ENCODE peak calls at places on chromosomes 7 and 10, in six cellular contexts. One of them, this sample, is unnamed.
A peak's percentile ranks its signal among the peaks of the same experiment; 100 is the strongest.

GRCh38 chr10:36676321-36677169 is 448.9 kb upstream of the ANKRD30A start:
- DNase-seq in endodermal cell: no peak
- DNase-seq in neural progenitor cell: no peak
- DNase-seq in neuronal stem cell: no peak
- DNase-seq in endothelial cell of umbilical vein: no peak
- DNase-seq in Karpas-422: peak; percentile 51
- DNase-seq in this sample: no peak

GRCh38 chr7:144513332-144513731 is 109.8 kb upstream of the NOBOX start:
- DNase-seq in endodermal cell: no peak
- DNase-seq in neural progenitor cell: peak; percentile 59
- DNase-seq in neuronal stem cell: peak; percentile 23
- DNase-seq in endothelial cell of umbilical vein: peak; percentile 65
- DNase-seq in Karpas-422: peak; percentile 49
- DNase-seq in this sample: no peak

GRCh38 chr10:72243822-72244437 is 27.9 kb upstream of the ASCC1 start:
- DNase-seq in endodermal cell: no peak
- DNase-seq in neural progenitor cell: no peak
- DNase-seq in neuronal stem cell: no peak
- DNase-seq in endothelial cell of umbilical vein: peak; percentile 48
- DNase-seq in Karpas-422: no peak
- DNase-seq in this sample: no peak

GRCh38 chr10:97780991-97781540 is 9.3 kb upstream of the SFRP5 start:
- DNase-seq in endodermal cell: no peak
- DNase-seq in neural progenitor cell: no peak
- DNase-seq in neuronal stem cell: no peak
- DNase-seq in endothelial cell of umbilical vein: no peak
- DNase-seq in Karpas-422: no peak
- DNase-seq in this sample: peak; percentile 82

GRCh38 chr10:110827872-110828271 is 43.9 kb upstream of the PDCD4 start:
- DNase-seq in endodermal cell: no peak
- DNase-seq in neural progenitor cell: no peak
- DNase-seq in neuronal stem cell: no peak
- DNase-seq in endothelial cell of umbilical vein: no peak
- DNase-seq in Karpas-422: no peak
- DNase-seq in this sample: no peak

GRCh38 chr7:22582860-22583640 is 83.1 kb upstream of the STEAP1B start:
- DNase-seq in endodermal cell: peak; percentile 72
- DNase-seq in neural progenitor cell: peak; percentile 32
- DNase-seq in neuronal stem cell: no peak
- DNase-seq in endothelial cell of umbilical vein: peak; percentile 91
- DNase-seq in Karpas-422: no peak
- DNase-seq in this sample: no peak

GRCh38 chr10:86061301-86061873 is 305.2 kb downstream of the GRID1 start:
- DNase-seq in endodermal cell: no peak
- DNase-seq in neural progenitor cell: no peak
- DNase-seq in neuronal stem cell: no peak
- DNase-seq in endothelial cell of umbilical vein: no peak
- DNase-seq in Karpas-422: no peak
- DNase-seq in this sample: no peak

GRCh38 chr10:18647945-18648344 is 3.4 kb downstream of the NSUN6 start:
- DNase-seq in endodermal cell: no peak
- DNase-seq in neural progenitor cell: no peak
- DNase-seq in neuronal stem cell: no peak
- DNase-seq in endothelial cell of umbilical vein: no peak
- DNase-seq in Karpas-422: no peak
- DNase-seq in this sample: no peak

GRCh38 chr7:26180792-26181198 is 19.8 kb downstream of the HNRNPA2B1 start:
- DNase-seq in endodermal cell: no peak
- DNase-seq in neural progenitor cell: no peak
- DNase-seq in neuronal stem cell: no peak
- DNase-seq in endothelial cell of umbilical vein: no peak
- DNase-seq in Karpas-422: peak; percentile 48
- DNase-seq in this sample: no peak

GRCh38 chr7:99693427-99694200 is 13.8 kb upstream of the CYP3A5 start:
- DNase-seq in endodermal cell: peak; percentile 91
- DNase-seq in neural progenitor cell: peak; percentile 82
- DNase-seq in neuronal stem cell: peak; percentile 32
- DNase-seq in endothelial cell of umbilical vein: no peak
- DNase-seq in Karpas-422: no peak
- DNase-seq in this sample: no peak

GRCh38 chr7:81111781-81112540 is 193.1 kb upstream of the SEMA3C start:
- DNase-seq in endodermal cell: no peak
- DNase-seq in neural progenitor cell: no peak
- DNase-seq in neuronal stem cell: no peak
- DNase-seq in endothelial cell of umbilical vein: peak; percentile 51
- DNase-seq in Karpas-422: no peak
- DNase-seq in this sample: no peak

GRCh38 chr7:2482725-2483451 is 6.7 kb upstream of the GRIFIN start:
- DNase-seq in endodermal cell: peak; percentile 51
- DNase-seq in neural progenitor cell: no peak
- DNase-seq in neuronal stem cell: no peak
- DNase-seq in endothelial cell of umbilical vein: no peak
- DNase-seq in Karpas-422: peak; percentile 52
- DNase-seq in this sample: no peak

GRCh38 chr7:266851-267840 is 22.8 kb upstream of the FOXL3 start:
- DNase-seq in endodermal cell: peak; percentile 80
- DNase-seq in neural progenitor cell: peak; percentile 18
- DNase-seq in neuronal stem cell: no peak
- DNase-seq in endothelial cell of umbilical vein: no peak
- DNase-seq in Karpas-422: no peak
- DNase-seq in this sample: peak; percentile 80

GRCh38 chr7:149071182-149071635 is 19.3 kb downstream of the ZNF786 start:
- DNase-seq in endodermal cell: no peak
- DNase-seq in neural progenitor cell: no peak
- DNase-seq in neuronal stem cell: no peak
- DNase-seq in endothelial cell of umbilical vein: no peak
- DNase-seq in Karpas-422: no peak
- DNase-seq in this sample: no peak

GRCh38 chr7:55127135-55127551 is 108.3 kb downstream of the EGFR start:
- DNase-seq in endodermal cell: no peak
- DNase-seq in neural progenitor cell: no peak
- DNase-seq in neuronal stem cell: no peak
- DNase-seq in endothelial cell of umbilical vein: no peak
- DNase-seq in Karpas-422: no peak
- DNase-seq in this sample: no peak

GRCh38 chr7:55129409-55130078 is 110.7 kb downstream of the EGFR start:
- DNase-seq in endodermal cell: no peak
- DNase-seq in neural progenitor cell: no peak
- DNase-seq in neuronal stem cell: no peak
- DNase-seq in endothelial cell of umbilical vein: no peak
- DNase-seq in Karpas-422: no peak
- DNase-seq in this sample: no peak

GRCh38 chr7:55130079-55130476 is 111.3 kb downstream of the EGFR start:
- DNase-seq in endodermal cell: no peak
- DNase-seq in neural progenitor cell: peak; percentile 34
- DNase-seq in neuronal stem cell: no peak
- DNase-seq in endothelial cell of umbilical vein: no peak
- DNase-seq in Karpas-422: no peak
- DNase-seq in this sample: no peak

GRCh38 chr7:55127622-55128081 is 108.8 kb downstream of the EGFR start:
- DNase-seq in endodermal cell: no peak
- DNase-seq in neural progenitor cell: no peak
- DNase-seq in neuronal stem cell: no peak
- DNase-seq in endothelial cell of umbilical vein: peak; percentile 97
- DNase-seq in Karpas-422: no peak
- DNase-seq in this sample: no peak

GRCh38 chr7:55128693-55129394 is 110.0 kb downstream of the EGFR start:
- DNase-seq in endodermal cell: no peak
- DNase-seq in neural progenitor cell: peak; percentile 31
- DNase-seq in neuronal stem cell: no peak
- DNase-seq in endothelial cell of umbilical vein: no peak
- DNase-seq in Karpas-422: no peak
- DNase-seq in this sample: peak; percentile 79
- H3K9ac ChIP-seq in endodermal cell: no peak overlapping the region
- H3K9ac ChIP-seq in neural progenitor cell: no peak overlapping the region
- H3K9ac ChIP-seq in neuronal stem cell: no peak overlapping the region
- H3K9ac ChIP-seq in endothelial cell of umbilical vein: no peak overlapping the region
- H3K9ac ChIP-seq in Karpas-422: no peak overlapping the region
- H3K9ac ChIP-seq in this sample: no peak overlapping the region

GRCh38 chr10:47296941-47297340 is 3.1 kb upstream of the GDF10 start:
- DNase-seq in endodermal cell: no peak
- DNase-seq in neural progenitor cell: no peak
- DNase-seq in neuronal stem cell: no peak
- DNase-seq in endothelial cell of umbilical vein: no peak
- DNase-seq in Karpas-422: no peak
- DNase-seq in this sample: no peak

GRCh38 chr10:47298730-47299129 is 1.3 kb upstream of the GDF10 start:
- DNase-seq in endodermal cell: no peak
- DNase-seq in neural progenitor cell: no peak
- DNase-seq in neuronal stem cell: no peak
- DNase-seq in endothelial cell of umbilical vein: no peak
- DNase-seq in Karpas-422: no peak
- DNase-seq in this sample: no peak

GRCh38 chr10:47296111-47296894 is 3.7 kb upstream of the GDF10 start:
- DNase-seq in endodermal cell: peak; percentile 29
- DNase-seq in neural progenitor cell: no peak
- DNase-seq in neuronal stem cell: no peak
- DNase-seq in endothelial cell of umbilical vein: no peak
- DNase-seq in Karpas-422: no peak
- DNase-seq in this sample: no peak

GRCh38 chr10:47299611-47299988 is 397 bp upstream of the GDF10 start:
- DNase-seq in endodermal cell: no peak
- DNase-seq in neural progenitor cell: no peak
- DNase-seq in neuronal stem cell: no peak
- DNase-seq in endothelial cell of umbilical vein: no peak
- DNase-seq in Karpas-422: no peak
- DNase-seq in this sample: no peak

GRCh38 chr10:47297796-47298540 is 2.0 kb upstream of the GDF10 start:
- DNase-seq in endodermal cell: no peak
- DNase-seq in neural progenitor cell: peak; percentile 61
- DNase-seq in neuronal stem cell: no peak
- DNase-seq in endothelial cell of umbilical vein: no peak
- DNase-seq in Karpas-422: no peak
- DNase-seq in this sample: no peak
- H3K27ac ChIP-seq in endodermal cell: no peak overlapping the region
- H3K27ac ChIP-seq in neural progenitor cell: peak overlapping the region; percentile 51
- H3K27ac ChIP-seq in neuronal stem cell: peak overlapping the region; percentile 20
- H3K27ac ChIP-seq in endothelial cell of umbilical vein: no peak overlapping the region
- H3K27ac ChIP-seq in Karpas-422: no peak overlapping the region
- H3K27ac ChIP-seq in this sample: no peak overlapping the region

GRCh38 chr7:31372538-31372937 is 32.0 kb upstream of the NEUROD6 start:
- DNase-seq in endodermal cell: no peak
- DNase-seq in neural progenitor cell: no peak
- DNase-seq in neuronal stem cell: no peak
- DNase-seq in endothelial cell of umbilical vein: no peak
- DNase-seq in Karpas-422: no peak
- DNase-seq in this sample: no peak

GRCh38 chr7:31370610-31371009 is 30.1 kb upstream of the NEUROD6 start:
- DNase-seq in endodermal cell: peak; percentile 73
- DNase-seq in neural progenitor cell: no peak
- DNase-seq in neuronal stem cell: no peak
- DNase-seq in endothelial cell of umbilical vein: no peak
- DNase-seq in Karpas-422: no peak
- DNase-seq in this sample: no peak

GRCh38 chr7:31373337-31374289 is 33.1 kb upstream of the NEUROD6 start:
- DNase-seq in endodermal cell: peak; percentile 93
- DNase-seq in neural progenitor cell: peak; percentile 82
- DNase-seq in neuronal stem cell: peak; percentile 63
- DNase-seq in endothelial cell of umbilical vein: peak; percentile 24
- DNase-seq in Karpas-422: peak; percentile 85
- DNase-seq in this sample: no peak

GRCh38 chr7:31368620-31369019 is 28.1 kb upstream of the NEUROD6 start:
- DNase-seq in endodermal cell: no peak
- DNase-seq in neural progenitor cell: no peak
- DNase-seq in neuronal stem cell: no peak
- DNase-seq in endothelial cell of umbilical vein: no peak
- DNase-seq in Karpas-422: no peak
- DNase-seq in this sample: no peak

GRCh38 chr7:31371621-31372020 is 31.1 kb upstream of the NEUROD6 start:
- DNase-seq in endodermal cell: peak; percentile 65
- DNase-seq in neural progenitor cell: no peak
- DNase-seq in neuronal stem cell: no peak
- DNase-seq in endothelial cell of umbilical vein: no peak
- DNase-seq in Karpas-422: no peak
- DNase-seq in this sample: no peak
- H3K9ac ChIP-seq in endodermal cell: no peak overlapping the region
- H3K9ac ChIP-seq in neural progenitor cell: no peak overlapping the region
- H3K9ac ChIP-seq in neuronal stem cell: no peak overlapping the region
- H3K9ac ChIP-seq in endothelial cell of umbilical vein: no peak overlapping the region
- H3K9ac ChIP-seq in Karpas-422: no peak overlapping the region
- H3K9ac ChIP-seq in this sample: no peak overlapping the region

GRCh38 chr10:10804998-10805737 is 212.5 kb upstream of the CELF2 start:
- DNase-seq in endodermal cell: no peak
- DNase-seq in neural progenitor cell: no peak
- DNase-seq in neuronal stem cell: no peak
- DNase-seq in endothelial cell of umbilical vein: peak; percentile 79
- DNase-seq in Karpas-422: no peak
- DNase-seq in this sample: no peak
- H3K27ac ChIP-seq in endodermal cell: no peak overlapping the region
- H3K27ac ChIP-seq in neural progenitor cell: no peak overlapping the region
- H3K27ac ChIP-seq in neuronal stem cell: no peak overlapping the region
- H3K27ac ChIP-seq in endothelial cell of umbilical vein: peak overlapping the region; percentile 37
- H3K27ac ChIP-seq in Karpas-422: no peak overlapping the region
- H3K27ac ChIP-seq in this sample: no peak overlapping the region

GRCh38 chr7:153422291-153423189 is 629.7 kb upstream of the DPP6 start:
- DNase-seq in endodermal cell: no peak
- DNase-seq in neural progenitor cell: no peak
- DNase-seq in neuronal stem cell: no peak
- DNase-seq in endothelial cell of umbilical vein: no peak
- DNase-seq in Karpas-422: no peak
- DNase-seq in this sample: no peak
- H3K9ac ChIP-seq in endodermal cell: no peak overlapping the region
- H3K9ac ChIP-seq in neural progenitor cell: no peak overlapping the region
- H3K9ac ChIP-seq in neuronal stem cell: no peak overlapping the region
- H3K9ac ChIP-seq in endothelial cell of umbilical vein: no peak overlapping the region
- H3K9ac ChIP-seq in Karpas-422: no peak overlapping the region
- H3K9ac ChIP-seq in this sample: no peak overlapping the region

DNA sequence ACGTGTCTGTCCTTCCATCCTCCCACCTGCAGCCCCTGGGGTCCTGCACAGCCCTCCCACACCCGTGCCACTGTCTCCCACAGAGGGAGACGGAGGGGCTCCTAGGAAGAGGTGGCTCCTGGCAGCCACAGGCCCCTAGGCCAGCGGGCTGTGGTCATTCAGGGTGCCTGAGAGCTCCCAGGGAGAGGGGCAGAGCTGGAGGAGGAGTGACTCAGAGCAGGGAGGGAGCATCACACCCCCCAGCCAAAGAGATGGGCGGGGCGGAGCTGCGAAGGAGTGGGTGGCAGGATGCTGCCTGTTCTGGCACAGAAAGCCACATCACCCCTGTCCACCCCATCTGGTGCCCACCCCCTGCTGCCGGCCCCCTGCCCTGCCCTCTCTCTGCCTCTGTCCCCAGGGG is 50.5 kb downstream of the STK32C start:
- DNase-seq in endodermal cell: no peak
- DNase-seq in neural progenitor cell: no peak
- DNase-seq in neuronal stem cell: no peak
- DNase-seq in endothelial cell of umbilical vein: no peak
- DNase-seq in Karpas-422: no peak
- DNase-seq in this sample: no peak
- H3K27ac ChIP-seq in endodermal cell: no peak overlapping the region
- H3K27ac ChIP-seq in neural progenitor cell: no peak overlapping the region
- H3K27ac ChIP-seq in neuronal stem cell: no peak overlapping the region
- H3K27ac ChIP-seq in endothelial cell of umbilical vein: no peak overlapping the region
- H3K27ac ChIP-seq in Karpas-422: no peak overlapping the region
- H3K27ac ChIP-seq in this sample: no peak overlapping the region